ENCODE peak calls at places on chromosomes 4 and X, in eight cellular contexts. One of them, this sample, is unnamed.

GRCh38 chrX:103200951-103201529 is 13.9 kb upstream of the BEX4 start:
- DNase-seq in fibroblast of pulmonary artery: no peak
- DNase-seq in mucosa of descending colon: no peak
- DNase-seq in hippocampal formation: no peak
- DNase-seq in activated T-cell treated with anti-CD3 and anti-CD28 coated beads for 1 hour: no peak
- DNase-seq in GM12865: no peak
- DNase-seq in RWPE1: no peak
- DNase-seq in stimulated activated CD8-positive, alpha-beta memory T cell treated with anti-CD3 and anti-CD28 coated beads, Interleukin-4, amount 100 ng/mL, for 1 hour: no peak
- DNase-seq in this sample: no peak

GRCh38 chr4:52989865-52990264 is 127.7 kb downstream of the RASL11B start:
- DNase-seq in hippocampal formation: no peak
- DNase-seq in fibroblast of pulmonary artery: no peak
- DNase-seq in mucosa of descending colon: no peak
- DNase-seq in stimulated activated CD8-positive, alpha-beta memory T cell treated with anti-CD3 and anti-CD28 coated beads, Interleukin-4, amount 100 ng/mL, for 1 hour: no peak
- DNase-seq in GM12865: no peak
- DNase-seq in RWPE1: no peak
- DNase-seq in activated T-cell treated with anti-CD3 and anti-CD28 coated beads for 1 hour: no peak
- DNase-seq in this sample: no peak

GRCh38 chr4:1746265-1746691 is 25.0 kb downstream of the TACC3 start:
- DNase-seq in GM12865: peak; percentile 88
- DNase-seq in stimulated activated CD8-positive, alpha-beta memory T cell treated with anti-CD3 and anti-CD28 coated beads, Interleukin-4, amount 100 ng/mL, for 1 hour: peak; percentile 64
- DNase-seq in fibroblast of pulmonary artery: peak; percentile 72
- DNase-seq in activated T-cell treated with anti-CD3 and anti-CD28 coated beads for 1 hour: peak; percentile 67
- DNase-seq in hippocampal formation: no peak
- DNase-seq in mucosa of descending colon: peak; percentile 82
- DNase-seq in RWPE1: peak; percentile 44
- DNase-seq in this sample: peak; percentile 80

GRCh38 chrX:54386314-54386713 is 28.5 kb upstream of the WNK3 start:
- DNase-seq in stimulated activated CD8-positive, alpha-beta memory T cell treated with anti-CD3 and anti-CD28 coated beads, Interleukin-4, amount 100 ng/mL, for 1 hour: no peak
- DNase-seq in activated T-cell treated with anti-CD3 and anti-CD28 coated beads for 1 hour: no peak
- DNase-seq in fibroblast of pulmonary artery: no peak
- DNase-seq in GM12865: no peak
- DNase-seq in hippocampal formation: no peak
- DNase-seq in RWPE1: no peak
- DNase-seq in mucosa of descending colon: no peak
- DNase-seq in this sample: no peak

GRCh38 chr4:115323106-115323684 is 209.8 kb upstream of the NDST4 start:
- DNase-seq in activated T-cell treated with anti-CD3 and anti-CD28 coated beads for 1 hour: no peak
- DNase-seq in stimulated activated CD8-positive, alpha-beta memory T cell treated with anti-CD3 and anti-CD28 coated beads, Interleukin-4, amount 100 ng/mL, for 1 hour: no peak
- DNase-seq in RWPE1: no peak
- DNase-seq in mucosa of descending colon: no peak
- DNase-seq in fibroblast of pulmonary artery: no peak
- DNase-seq in hippocampal formation: no peak
- DNase-seq in GM12865: no peak
- DNase-seq in this sample: no peak

GRCh38 chrX:39157796-39158195 is 356.5 kb downstream of the MID1IP1 start:
- DNase-seq in mucosa of descending colon: no peak
- DNase-seq in GM12865: no peak
- DNase-seq in fibroblast of pulmonary artery: no peak
- DNase-seq in hippocampal formation: no peak
- DNase-seq in activated T-cell treated with anti-CD3 and anti-CD28 coated beads for 1 hour: no peak
- DNase-seq in RWPE1: no peak
- DNase-seq in stimulated activated CD8-positive, alpha-beta memory T cell treated with anti-CD3 and anti-CD28 coated beads, Interleukin-4, amount 100 ng/mL, for 1 hour: no peak
- DNase-seq in this sample: no peak

GRCh38 chrX:119688856-119689455 is 4.0 kb downstream of the SEPTIN6 start:
- DNase-seq in mucosa of descending colon: no peak
- DNase-seq in GM12865: peak; percentile 64
- DNase-seq in stimulated activated CD8-positive, alpha-beta memory T cell treated with anti-CD3 and anti-CD28 coated beads, Interleukin-4, amount 100 ng/mL, for 1 hour: no peak
- DNase-seq in hippocampal formation: no peak
- DNase-seq in fibroblast of pulmonary artery: no peak
- DNase-seq in activated T-cell treated with anti-CD3 and anti-CD28 coated beads for 1 hour: no peak
- DNase-seq in RWPE1: no peak
- DNase-seq in this sample: no peak

GRCh38 chrX:107714196-107714811 is 61.3 kb downstream of the TSC22D3 start:
- DNase-seq in stimulated activated CD8-positive, alpha-beta memory T cell treated with anti-CD3 and anti-CD28 coated beads, Interleukin-4, amount 100 ng/mL, for 1 hour: no peak
- DNase-seq in fibroblast of pulmonary artery: peak; percentile 57
- DNase-seq in mucosa of descending colon: no peak
- DNase-seq in GM12865: no peak
- DNase-seq in RWPE1: no peak
- DNase-seq in activated T-cell treated with anti-CD3 and anti-CD28 coated beads for 1 hour: no peak
- DNase-seq in hippocampal formation: no peak
- DNase-seq in this sample: peak; percentile 36

GRCh38 chrX:129875669-129876068 is 30.3 kb upstream of the UTP14A start:
- DNase-seq in RWPE1: peak; percentile 4
- DNase-seq in fibroblast of pulmonary artery: peak; percentile 65
- DNase-seq in activated T-cell treated with anti-CD3 and anti-CD28 coated beads for 1 hour: no peak
- DNase-seq in mucosa of descending colon: no peak
- DNase-seq in hippocampal formation: no peak
- DNase-seq in stimulated activated CD8-positive, alpha-beta memory T cell treated with anti-CD3 and anti-CD28 coated beads, Interleukin-4, amount 100 ng/mL, for 1 hour: no peak
- DNase-seq in GM12865: no peak
- DNase-seq in this sample: no peak

GRCh38 chrX:1519022-1519497 is 17.9 kb downstream of the P2RY8 start:
- DNase-seq in hippocampal formation: no peak
- DNase-seq in stimulated activated CD8-positive, alpha-beta memory T cell treated with anti-CD3 and anti-CD28 coated beads, Interleukin-4, amount 100 ng/mL, for 1 hour: no peak
- DNase-seq in GM12865: no peak
- DNase-seq in activated T-cell treated with anti-CD3 and anti-CD28 coated beads for 1 hour: no peak
- DNase-seq in mucosa of descending colon: no peak
- DNase-seq in RWPE1: no peak
- DNase-seq in fibroblast of pulmonary artery: no peak
- DNase-seq in this sample: no peak